ENCODE peak calls at places on chromosomes 16 and 17, in four cellular contexts. U is EH; X is IMR-90; Z is activated naive CD4-positive, alpha-beta T cell treated with anti-CD3 and anti-CD28 coated beads, Interleukin-2, amount 10 ng/mL, durations not matched to agents 7 days and 5 days. A is an unnamed sample.

GRCh38 chr17:20066253-20066652 is 57.1 kb downstream of the SPECC1 start:
- DNase-seq in U (peak), Z (no peak), X (peak), A (no peak)

GRCh38 chr16:52873997-52874500 is 178.6 kb downstream of the CHD9NB start:
- DNase-seq in U (no peak), X (no peak), Z (no peak), A (no peak)

GRCh38 chr17:60819447-60820130 is 141.9 kb downstream of the BCAS3 start:
- DNase-seq in U (peak), X (no peak), Z (no peak), A (no peak)

GRCh38 chr16:22692034-22692433 is 121.9 kb upstream of the HS3ST2 start:
- DNase-seq in U (peak), Z (no peak), X (no peak), A (no peak)

GRCh38 chr17:32970281-32970680 is 21.4 kb upstream of the SPACA3 start:
- DNase-seq in U (peak), X (no peak), Z (no peak), A (no peak)

GRCh38 chr17:6257339-6257738 is 177.6 kb downstream of the AIPL1 start:
- DNase-seq in X (peak), Z (no peak), U (peak), A (no peak)

GRCh38 chr17:43219001-43219400 is 7.3 kb downstream of the TMEM106A start:
- DNase-seq in U (no peak), X (no peak), Z (no peak), A (no peak)

GRCh38 chr17:40490289-40490853 is 11.1 kb downstream of the TNS4 start:
- DNase-seq in X (peak), U (peak), Z (peak), A (peak)

GRCh38 chr17:17121162-17121561 is 78.9 kb downstream of the MPRIP start:
- DNase-seq in X (no peak), U (no peak), Z (no peak), A (no peak)

GRCh38 chr17:8248751-8249607 is at the start of gene PFAS:
- DNase-seq in X (peak), U (peak), Z (peak), A (peak)

GRCh38 chr16:54050281-54051210 is 236.0 kb downstream of the IRX3 start:
- DNase-seq in Z (no peak), X (no peak), U (no peak), A (no peak)

GRCh38 chr16:28876016-28876659 is 2.1 kb upstream of the ATP2A1 start:
- DNase-seq in X (no peak), U (no peak), Z (no peak), A (no peak)

GRCh38 chr17:48753794-48754499 is 25.4 kb upstream of the HOXB13 start:
- DNase-seq in U (peak), X (no peak), Z (no peak), A (no peak)

GRCh38 chr17:30506423-30506822 is 29.2 kb downstream of the GOSR1 start:
- DNase-seq in X (no peak), U (no peak), Z (no peak), A (no peak)

GRCh38 chr17:75808905-75809621 is 24.5 kb downstream of the UNK start:
- DNase-seq in X (peak), U (no peak), Z (no peak), A (no peak)

GRCh38 chr17:1909985-1910384 is 80.2 kb downstream of the RPA1 start:
- DNase-seq in X (no peak), U (no peak), Z (no peak), A (no peak)

GRCh38 chr16:30623558-30624283 is 13.5 kb upstream of the ZNF689 start:
- DNase-seq in X (no peak), U (peak), Z (no peak), A (no peak)

GRCh38 chr16:87317766-87318121 is 552 bp upstream of the C16orf95 start:
- DNase-seq in U (peak), X (peak), Z (peak), A (peak)

GRCh38 chr16:22071352-22071923 is 20.9 kb upstream of the VWA3A start:
- DNase-seq in U (no peak), Z (no peak), X (no peak), A (no peak)

GRCh38 chr16:26569793-26570192 is 496.9 kb upstream of the C16orf82 start:
- DNase-seq in U (no peak), Z (peak), X (no peak), A (no peak)

GRCh38 chr17:22202702-22203101 is 510.4 kb downstream of the KCNJ18 start:
- DNase-seq in X (no peak), Z (no peak), U (no peak), A (no peak)

GRCh38 chr17:72614476-72614870 is 478.0 kb downstream of the SLC39A11 start:
- DNase-seq in Z (no peak), U (no peak), X (no peak), A (no peak)

GRCh38 chr16:10812352-10813122 is 6.1 kb downstream of the TVP23A start:
- DNase-seq in X (no peak), Z (no peak), U (no peak), A (no peak)

GRCh38 chr17:48621410-48622387 is 4.5 kb downstream of the HOXB9 start:
- DNase-seq in Z (no peak), X (no peak), U (no peak), A (no peak)

GRCh38 chr16:88764913-88765349 is 20.1 kb downstream of the PIEZO1 start:
- DNase-seq in U (peak), Z (no peak), X (peak), A (no peak)

GRCh38 chr17:7213895-7214299 is 5.7 kb downstream of the DLG4 start:
- DNase-seq in U (peak), X (peak), Z (no peak), A (peak)

GRCh38 chr17:54426287-54426886 is 474.3 kb upstream of the TOM1L1 start:
- DNase-seq in X (no peak), Z (no peak), U (no peak), A (no peak)

GRCh38 chr17:73155410-73156165 is 9.2 kb upstream of the SSTR2 start:
- DNase-seq in Z (no peak), X (no peak), U (no peak), A (no peak)